ENCODE peak calls at places on chromosomes 12 and 14, in eight cellular contexts. U is PC-3, P is HCT116, O is mammary epithelial cell, N is fibroblast of lung, X is OCI-LY7, V is endothelial cell of umbilical vein, S is GM12878. I is an unnamed sample. For H3K4me1, the result is how much of the 10 kb centered on the place peaks cover.

GRCh38 chr14:96362071-96362964 is 823 bp downstream of the ATG2B start:
- DNase-seq in V (peak), P (peak), O (peak), X (peak), N (peak), U (peak), S (peak), I (peak)

GRCh38 chr12:46300906-46301305 is 32.1 kb upstream of the SLC38A1 start:
- DNase-seq in O (no peak), N (no peak), P (no peak), X (peak), V (peak), U (no peak), S (no peak), I (no peak)

GRCh38 chr14:70856851-70857498 is 47.7 kb upstream of the MAP3K9 start:
- DNase-seq in N (peak), O (peak), P (no peak), U (peak), V (no peak), X (no peak), S (no peak), I (peak)

GRCh38 chr12:9134981-9135628 is 19.4 kb upstream of the A2M start:
- DNase-seq in O (peak), P (peak), U (peak), N (no peak), V (peak), X (peak), S (no peak), I (no peak)

GRCh38 chr12:3441435-3441834 is 49.6 kb upstream of the PRMT8 start:
- DNase-seq in P (no peak), X (no peak), V (no peak), O (no peak), S (no peak), N (no peak), U (no peak), I (peak)

GRCh38 chr12:110565919-110566871 is 16.9 kb downstream of the PPTC7 start:
- DNase-seq in X (no peak), S (no peak), N (peak), U (peak), O (peak), V (no peak), P (no peak), I (no peak)

GRCh38 chr12:49960474-49961110 is 1.1 kb upstream of the AQP5 start:
- DNase-seq in V (no peak), S (no peak), U (no peak), N (no peak), P (no peak), X (no peak), O (no peak), I (peak)

GRCh38 chr14:21219561-21220111 is 49.6 kb downstream of the HNRNPC start:
- DNase-seq in U (no peak), X (no peak), N (no peak), V (no peak), S (no peak), O (no peak), P (no peak), I (no peak)

GRCh38 chr14:91292476-91292875 is 48.0 kb upstream of the GPR68 start:
- DNase-seq in V (no peak), X (no peak), O (peak), S (no peak), N (no peak), P (no peak), U (no peak), I (peak)

GRCh38 chr12:49867580-49868341 is 24.9 kb upstream of the BCDIN3D start:
- DNase-seq in P (no peak), U (peak), N (peak), V (no peak), S (no peak), O (no peak), X (no peak), I (no peak)

GRCh38 chr14:55123101-55123500 is 6.0 kb upstream of the LGALS3 start:
- DNase-seq in S (no peak), X (no peak), P (no peak), O (peak), U (peak), V (peak), N (peak), I (peak)

GRCh38 chr12:47828967-47829482 is 9.3 kb upstream of the HDAC7 start:
- DNase-seq in N (peak), X (no peak), S (no peak), V (peak), O (peak), U (peak), P (peak), I (peak)

GRCh38 chr12:113903381-113903863 is 62.7 kb downstream of the RBM19 start:
- DNase-seq in N (peak), S (peak), V (no peak), X (no peak), P (no peak), U (peak), O (peak), I (no peak)

GRCh38 chr14:70808023-70808401 is 1.3 kb downstream of the MAP3K9 start:
- DNase-seq in X (peak), U (peak), O (no peak), N (peak), S (no peak), P (peak), V (no peak), I (no peak)

GRCh38 chr12:121036810-121037326 is 2.2 kb downstream of the OASL start:
- DNase-seq in X (no peak), P (no peak), V (no peak), O (peak), U (peak), N (peak), S (no peak), I (peak)

GRCh38 chr12:78446555-78446954 is 418.0 kb upstream of the SYT1 start:
- DNase-seq in V (no peak), P (no peak), X (no peak), O (no peak), N (no peak), S (no peak), U (no peak), I (no peak)

GRCh38 chr12:102501773-102502172 is 21.4 kb upstream of the IGF1 start:
- DNase-seq in N (no peak), P (no peak), S (no peak), X (no peak), U (no peak), O (no peak), V (no peak), I (no peak)

GRCh38 chr12:48527891-48528670 is 2.6 kb downstream of the OR8S1 start:
- DNase-seq in N (no peak), S (no peak), O (no peak), X (no peak), V (no peak), U (no peak), P (no peak), I (peak)

GRCh38 chr12:48973531-48973930 is 2.0 kb upstream of the WNT10B start:
- DNase-seq in V (no peak), N (no peak), S (no peak), O (no peak), X (no peak), U (no peak), P (no peak), I (peak)

GRCh38 chr14:94945615-94946014 is 175.7 kb upstream of the GSC start:
- DNase-seq in N (no peak), S (no peak), V (no peak), P (no peak), O (no peak), X (no peak), U (no peak), I (no peak)

GRCh38 chr14:80705241-80705980 is 236.1 kb downstream of the CEP128 start:
- DNase-seq in U (peak), O (peak), P (no peak), V (no peak), S (no peak), N (no peak), X (no peak), I (no peak)

GRCh38 chr12:104960464-104960863 is 2.4 kb upstream of the SLC41A2 start:
- DNase-seq in N (no peak), O (no peak), X (no peak), S (no peak), V (no peak), U (no peak), P (no peak), I (no peak)

GRCh38 chr12:83945871-83946270 is 966.7 kb downstream of the SLC6A15 start:
- DNase-seq in V (peak), X (no peak), N (peak), U (peak), O (peak), P (peak), S (no peak), I (no peak)

GRCh38 chr12:19643635-19644034 is 204.3 kb downstream of the AEBP2 start:
- DNase-seq in U (peak), N (peak), O (peak), P (peak), X (no peak), S (no peak), V (peak), I (peak)

GRCh38 chr12:113183030-113183589 is 2.2 kb downstream of the DDX54 start:
- DNase-seq in O (no peak), P (no peak), V (no peak), U (no peak), N (no peak), X (no peak), S (no peak), I (no peak)

GRCh38 chr12:40216516-40217288 is 8.1 kb upstream of the LRRK2 start:
- DNase-seq in N (no peak), X (no peak), U (no peak), O (no peak), V (no peak), S (no peak), P (no peak), I (no peak)

GRCh38 chr12:124445826-124446225 is 121.6 kb downstream of the NCOR2 start:
- DNase-seq in O (no peak), P (no peak), V (no peak), X (no peak), S (no peak), N (no peak), U (no peak), I (no peak)

GRCh38 chr12:18217981-18218380 is 43.3 kb upstream of the PIK3C2G start:
- DNase-seq in P (no peak), O (peak), V (no peak), U (peak), X (no peak), S (no peak), N (peak), I (no peak)

GRCh38 chr14:73717247-73717646 is 3.1 kb upstream of the PNMA1 start:
- DNase-seq in P (no peak), O (no peak), S (no peak), U (no peak), N (no peak), V (no peak), X (no peak), I (peak)

GRCh38 chr14:71714225-71714624 is 218.0 kb upstream of the RGS6 start:
- DNase-seq in N (peak), S (no peak), X (no peak), P (no peak), U (peak), V (no peak), O (peak), I (peak)

GRCh38 chr12:49293056-49293956 is 1.6 kb upstream of the PRPH start:
- DNase-seq in P (no peak), U (no peak), V (no peak), N (no peak), O (no peak), X (no peak), S (no peak), I (peak)

GRCh38 chr14:59358105-59358504 is 107.1 kb downstream of the GPR135 start:
- DNase-seq in N (peak), V (no peak), O (peak), X (no peak), P (peak), S (no peak), U (peak), I (peak)

GRCh38 chr14:76376001-76376404 is at the start of gene ESRRB:
- DNase-seq in X (no peak), N (peak), P (peak), V (peak), U (no peak), O (peak), S (no peak), I (no peak)

GRCh38 chr12:65113621-65114035 is 7.5 kb downstream of the WIF1 start:
- DNase-seq in N (no peak), V (no peak), X (no peak), U (no peak), O (no peak), S (no peak), P (no peak), I (no peak)

GRCh38 chr12:53860426-53861223 is 78.0 kb upstream of the HOXC13 start:
- DNase-seq in S (no peak), P (no peak), N (no peak), O (no peak), V (no peak), U (no peak), X (no peak), I (no peak)

GRCh38 chr14:51367600-51367931 is 127.5 kb downstream of the TMX1 start:
- DNase-seq in X (no peak), V (peak), N (peak), P (no peak), O (peak), S (no peak), U (no peak), I (peak)

GRCh38 chr14:77409131-77409533 is 14.2 kb downstream of the NOXRED1 start:
- DNase-seq in P (peak), S (no peak), N (peak), V (no peak), U (peak), X (peak), O (peak), I (no peak)
- TF ChIP-seq CTCF in P (no peak), S (peak), N (peak), V (no peak), U (peak), X (peak), O (peak), I (peak)

DNA sequence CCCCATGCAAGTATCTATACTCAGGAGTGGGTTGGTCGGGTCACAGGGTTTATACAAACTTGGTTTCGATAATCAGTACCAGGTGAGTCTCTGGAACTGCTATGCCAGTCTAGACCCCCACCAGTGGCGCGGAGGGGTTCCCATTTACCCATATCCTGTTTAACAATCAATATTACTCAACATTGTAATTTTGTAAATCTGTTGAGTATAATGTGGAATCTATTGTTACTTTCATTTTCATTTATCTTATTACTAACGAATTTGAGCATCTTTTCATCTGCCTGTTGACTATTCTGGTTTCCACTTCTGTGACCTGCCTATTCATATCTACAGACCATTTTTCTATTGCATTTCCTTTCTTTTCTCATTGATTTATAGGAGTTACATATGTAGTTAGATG is 275.2 kb upstream of the CRY1 start:
- DNase-seq in O (no peak), P (no peak), S (no peak), X (no peak), V (no peak), N (no peak), U (no peak), I (no peak)
- H3K4me2 ChIP-seq in O (no peak), P (no peak), S (no peak), X (no peak), V (no peak), N (no peak), U (no peak), I (no peak)

GRCh38 chr12:62260733-62261683 is 804 bp downstream of the USP15 start:
- DNase-seq in S (peak), V (peak), X (peak), P (peak), O (peak), U (peak), N (peak), I (peak)
- H3K4me1 ChIP-seq in S (under half), V (under half), X (under half), P (under half), O (under half), U (under half), N (under half), I (under half)

DNA sequence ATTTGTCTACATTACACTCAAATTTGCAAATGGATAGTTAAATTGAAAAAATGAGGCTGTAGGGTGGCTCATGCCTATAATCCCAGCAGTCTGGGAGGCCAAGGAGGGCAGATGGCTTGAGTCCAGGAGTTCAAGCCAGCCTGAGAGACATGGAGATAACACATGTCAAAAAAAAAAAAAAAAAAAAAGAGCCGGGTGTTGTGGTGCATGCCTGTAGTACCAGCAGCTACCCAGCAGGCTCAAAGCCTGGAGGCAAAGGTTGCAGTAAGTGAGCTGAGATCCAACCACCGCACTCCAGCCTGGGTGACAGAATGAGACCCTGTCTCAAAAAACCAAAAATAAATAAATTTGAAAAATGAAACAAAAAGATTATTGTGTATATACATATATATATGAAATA is 119.9 kb upstream of the MGAT4C start:
- DNase-seq in O (no peak), S (no peak), U (no peak), P (peak), V (no peak), N (no peak), X (no peak), I (no peak)
- TF ChIP-seq CTCF in O (peak), S (no peak), U (no peak), P (no peak), V (no peak), N (peak), X (no peak), I (no peak)

DNA sequence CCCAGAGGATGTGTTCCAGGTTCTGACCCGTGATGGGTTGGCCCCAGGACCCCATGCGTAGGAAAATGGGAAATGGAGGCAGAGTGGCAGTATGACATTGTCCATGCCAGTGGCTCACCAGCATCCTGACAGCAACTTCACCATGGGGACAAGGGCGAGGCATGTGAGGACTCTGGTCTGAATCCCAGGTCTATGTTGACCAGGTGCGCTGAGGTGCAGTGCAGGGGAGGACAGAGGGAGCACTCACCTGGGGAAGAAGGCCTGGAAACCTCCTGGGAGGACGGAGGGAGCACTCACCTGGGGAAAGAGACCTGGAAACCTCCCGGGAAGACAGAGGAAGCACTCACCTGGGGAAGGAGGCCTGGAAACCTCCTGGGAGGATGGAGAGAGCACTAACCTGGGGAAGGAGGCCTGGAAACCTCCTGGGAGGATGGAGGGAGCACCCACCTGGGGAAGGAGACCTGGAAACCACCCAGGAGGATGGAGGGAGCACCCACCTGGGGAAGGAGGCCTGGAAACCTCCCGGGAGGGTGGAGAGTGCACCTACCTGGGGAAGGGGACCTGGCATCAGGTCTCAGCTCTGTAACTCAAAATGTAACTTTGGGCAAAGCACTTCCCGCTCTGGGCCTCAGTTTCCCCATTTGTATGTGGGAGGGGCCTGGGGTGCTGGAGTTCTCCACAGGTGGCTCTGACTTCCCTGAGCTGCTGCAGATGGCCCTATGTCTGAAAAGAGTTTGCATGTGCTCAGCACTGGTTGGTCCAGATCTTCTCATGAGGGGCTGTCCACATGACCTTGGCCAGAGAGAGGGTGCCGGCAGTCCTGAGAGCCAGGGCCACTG is 6.9 kb upstream of the CACNA2D4 start:
- DNase-seq in N (no peak), S (no peak), X (no peak), O (no peak), P (no peak), U (no peak), V (no peak), I (peak)
- H3K4me2 ChIP-seq in N (no peak), S (no peak), X (peak), O (no peak), P (no peak), U (no peak), V (no peak), I (no peak)

DNA sequence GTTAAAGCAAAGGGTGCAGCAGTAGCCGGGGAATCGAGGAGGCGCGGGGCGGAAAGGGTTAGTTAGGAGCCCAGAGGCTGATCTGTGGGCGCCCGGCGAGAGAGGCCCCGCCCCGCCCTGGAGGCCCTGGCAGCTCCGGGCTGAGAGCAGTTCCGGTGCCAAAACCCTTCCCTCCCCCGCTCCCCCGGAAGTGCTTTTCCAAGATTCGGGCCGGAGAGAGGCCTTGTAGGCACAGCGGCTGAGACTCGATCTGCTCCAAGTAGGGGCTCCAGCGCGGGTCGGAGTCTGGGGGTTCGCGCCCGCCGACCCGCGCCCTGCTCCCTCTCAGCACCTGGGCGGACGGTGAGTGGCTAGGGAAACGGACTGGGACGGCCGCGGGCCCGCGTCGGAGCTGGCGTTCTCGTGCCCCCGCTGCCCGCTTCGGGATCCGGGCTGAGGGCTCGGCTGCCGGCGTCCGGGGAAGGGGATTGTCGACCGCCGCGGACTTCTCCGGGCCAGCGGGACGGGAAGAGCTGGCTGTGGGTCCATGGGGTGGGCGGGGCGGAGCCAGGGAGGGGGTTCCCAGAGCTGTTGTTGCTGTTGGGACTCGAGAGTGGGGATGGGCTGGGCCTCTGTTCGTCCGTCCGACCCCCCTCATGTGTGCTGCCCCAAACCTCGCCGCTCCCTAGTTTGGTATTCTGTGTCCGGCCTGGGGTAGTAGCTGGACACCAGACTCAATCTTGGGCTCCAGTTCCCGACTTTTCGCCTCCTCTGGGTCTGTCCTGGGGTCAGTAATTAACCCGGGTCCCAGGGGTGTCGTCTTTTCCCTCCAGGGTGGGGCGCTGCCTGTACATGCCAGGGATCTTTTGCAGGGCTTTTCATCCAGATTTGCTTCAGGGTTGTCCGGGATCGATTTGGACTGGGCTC is at the start of gene FRS2:
- DNase-seq in P (peak), X (peak), N (peak), V (peak), O (peak), S (peak), U (peak), I (peak)
- H3K4me1 ChIP-seq in P (under half), X (under half), N (under half), V (under half), O (under half), S (under half), U (under half), I (half or more)